ENCODE peak calls at places on chromosomes 2 and 18, in four cellular contexts. J, T, B and K are unnamed samples.

GRCh38 chr2:208228481-208228880 is 26.4 kb downstream of the IDH1 start:
- DNase-seq in J (no peak), T (no peak), B (no peak), K (no peak)

GRCh38 chr2:69010437-69011194 is 2.4 kb upstream of the ANTXR1 start:
- DNase-seq in J (no peak), T (no peak), B (no peak), K (no peak)

GRCh38 chr2:183926433-183926832 is 671.9 kb upstream of the ZNF804A start:
- DNase-seq in J (no peak), T (no peak), B (no peak), K (no peak)

GRCh38 chr18:34595673-34596072 is 114.4 kb upstream of the DTNA start:
- DNase-seq in J (peak), T (peak), B (peak), K (no peak)

GRCh38 chr2:208584387-208584965 is 177.9 kb downstream of the PTH2R start:
- DNase-seq in J (no peak), T (no peak), B (no peak), K (no peak)

GRCh38 chr2:65554765-65555561 is 122.6 kb upstream of the SPRED2 start:
- DNase-seq in J (no peak), T (no peak), B (no peak), K (no peak)

GRCh38 chr2:197850882-197851281 is 46.5 kb downstream of the PLCL1 start:
- DNase-seq in J (peak), T (no peak), B (no peak), K (no peak)

GRCh38 chr18:40494603-40495002 is 1460.4 kb upstream of the PIK3C3 start:
- DNase-seq in J (no peak), T (no peak), B (no peak), K (no peak)

GRCh38 chr2:19673213-19673791 is 228.5 kb downstream of the TTC32 start:
- DNase-seq in J (peak), T (peak), B (peak), K (no peak)

GRCh38 chr2:118112771-118113334 is 24.6 kb downstream of the INSIG2 start:
- DNase-seq in J (peak), T (no peak), B (peak), K (peak)

GRCh38 chr2:187118331-187119099 is 269.5 kb upstream of the ZSWIM2 start:
- DNase-seq in J (no peak), T (no peak), B (no peak), K (no peak)

GRCh38 chr2:109322111-109322510 is 193.1 kb downstream of the SH3RF3 start:
- DNase-seq in J (peak), T (no peak), B (no peak), K (peak)

GRCh38 chr2:65030481-65030880 is 25.7 kb upstream of the CEP68 start:
- DNase-seq in J (no peak), T (no peak), B (no peak), K (no peak)

GRCh38 chr2:170282851-170283250 is 104.9 kb downstream of the MYO3B start:
- DNase-seq in J (no peak), T (no peak), B (no peak), K (no peak)

GRCh38 chr18:394997-395383 is 105.5 kb downstream of the COLEC12 start:
- DNase-seq in J (no peak), T (no peak), B (no peak), K (peak)

GRCh38 chr2:213476641-213477040 is 192.4 kb downstream of the SPAG16 start:
- DNase-seq in J (peak), T (no peak), B (no peak), K (no peak)

GRCh38 chr2:106833248-106833647 is 52.7 kb downstream of the ST6GAL2 start:
- DNase-seq in J (no peak), T (no peak), B (no peak), K (no peak)
- H3K4me3 ChIP-seq in J (no peak), T (no peak), B (no peak), K (no peak)

GRCh38 chr2:2229898-2230817 is 100.9 kb downstream of the MYT1L start:
- DNase-seq in J (peak), T (no peak), B (peak), K (no peak)
- TF ChIP-seq CTCF in J (no peak), T (no peak), B (peak), K (no peak)

GRCh38 chr2:85852078-85852790 is 36.6 kb downstream of the ST3GAL5 start:
- DNase-seq in J (no peak), T (no peak), B (no peak), K (no peak)

GRCh38 chr2:85854897-85855296 is 33.9 kb downstream of the ST3GAL5 start:
- DNase-seq in J (no peak), T (no peak), B (no peak), K (no peak)

GRCh38 chr2:85853499-85854165 is 35.2 kb downstream of the ST3GAL5 start:
- DNase-seq in J (no peak), T (no peak), B (no peak), K (no peak)

GRCh38 chr2:85852979-85853498 is 35.8 kb downstream of the ST3GAL5 start:
- DNase-seq in J (no peak), T (no peak), B (no peak), K (no peak)

GRCh38 chr2:85854166-85854509 is 34.7 kb downstream of the ST3GAL5 start:
- DNase-seq in J (no peak), T (no peak), B (no peak), K (no peak)
- H3K4me3 ChIP-seq in J (no peak), T (no peak), B (no peak), K (no peak)

DNA sequence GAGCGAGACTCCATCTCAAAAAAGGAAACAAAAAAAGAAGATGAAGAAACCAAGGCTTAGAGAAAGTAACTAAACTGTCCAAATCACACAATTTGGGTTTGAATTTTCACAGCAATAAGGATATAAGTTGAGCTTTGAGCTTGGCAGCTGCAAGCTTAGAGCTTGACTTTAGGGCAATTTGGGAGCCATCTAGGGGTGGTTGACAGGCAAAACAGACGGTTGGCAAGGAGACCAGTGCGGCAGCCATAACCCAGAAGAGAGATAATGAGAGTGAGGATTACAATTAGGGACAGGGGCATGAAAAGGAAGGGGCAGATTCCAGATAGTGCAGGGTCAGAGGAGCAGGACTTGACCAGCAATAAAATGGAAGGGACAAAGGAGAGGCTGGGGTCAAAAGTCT is 382.2 kb upstream of the HNRNPA3 start:
- DNase-seq in J (no peak), T (peak), B (peak), K (no peak)
- TF ChIP-seq CTCF in J (peak), T (no peak), B (no peak), K (no peak)